ENCODE peak calls at places on chromosome 20, in nine cellular contexts. L is breast epithelium, V is A549, U is uterus, I is body of pancreas, D is testis, F is HCT116, A is tibial nerve, S is upper lobe of left lung. Q is an unnamed sample.

GRCh38 chr20:36097751-36098151 is 56.8 kb upstream of the EPB41L1 start:
- DNase-seq in L (no peak), V (no peak), U (no peak), I (no peak), D (no peak), F (no peak), A (no peak), S (no peak), Q (no peak)

GRCh38 chr20:33843854-33844253 is 32.7 kb downstream of the CHMP4B start:
- DNase-seq in L (no peak), V (no peak), U (no peak), I (peak), D (no peak), F (no peak), A (no peak), S (peak), Q (no peak)

GRCh38 chr20:5586720-5587119 is 163.5 kb upstream of the SHLD1 start:
- DNase-seq in L (no peak), V (no peak), U (no peak), I (no peak), D (no peak), F (no peak), A (no peak), S (no peak), Q (no peak)

GRCh38 chr20:38447251-38447661 is 12.1 kb upstream of the SNHG17 start:
- DNase-seq in L (no peak), V (no peak), U (no peak), I (no peak), D (no peak), F (no peak), A (no peak), S (no peak), Q (no peak)

GRCh38 chr20:39829255-39829654 is 859.8 kb downstream of the MAFB start:
- DNase-seq in L (no peak), V (no peak), U (no peak), I (no peak), D (no peak), F (no peak), A (no peak), S (no peak), Q (no peak)

GRCh38 chr20:33372993-33373441 is 28.3 kb downstream of the CDK5RAP1 start:
- DNase-seq in L (no peak), V (no peak), U (no peak), I (no peak), D (no peak), F (no peak), A (no peak), S (peak), Q (no peak)

GRCh38 chr20:59692139-59692538 is 87.8 kb downstream of the PHACTR3 start:
- DNase-seq in L (no peak), V (no peak), U (no peak), I (no peak), D (no peak), F (no peak), A (no peak), S (no peak), Q (no peak)

GRCh38 chr20:20411841-20412240 is 43.9 kb downstream of the INSM1 start:
- DNase-seq in L (no peak), V (no peak), U (no peak), I (no peak), D (no peak), F (no peak), A (no peak), S (no peak), Q (no peak)

GRCh38 chr20:58574014-58574413 is 58.8 kb upstream of the APCDD1L start:
- DNase-seq in L (no peak), V (no peak), U (no peak), I (no peak), D (no peak), F (no peak), A (no peak), S (peak), Q (no peak)

GRCh38 chr20:57388953-57389694 is 2.1 kb upstream of the RBM38 start:
- DNase-seq in L (no peak), V (no peak), U (peak), I (peak), D (peak), F (peak), A (peak), S (peak), Q (peak)

GRCh38 chr20:45363611-45364492 is 896 bp downstream of the SYS1 start:
- DNase-seq in L (no peak), V (no peak), U (no peak), I (no peak), D (peak), F (no peak), A (no peak), S (peak), Q (no peak)

GRCh38 chr20:35277531-35278395 is at the start of gene MMP24OS:
- DNase-seq in L (peak), V (peak), U (peak), I (peak), D (peak), F (peak), A (peak), S (peak), Q (peak)

GRCh38 chr20:9955646-9956045 is 79.1 kb upstream of the ANKEF1 start:
- DNase-seq in L (no peak), V (no peak), U (no peak), I (no peak), D (no peak), F (no peak), A (no peak), S (no peak), Q (no peak)

GRCh38 chr20:32858189-32858588 is 534 bp upstream of the EFCAB8 start:
- DNase-seq in L (no peak), V (no peak), U (no peak), I (no peak), D (no peak), F (no peak), A (no peak), S (no peak), Q (no peak)

GRCh38 chr20:14406495-14406894 is 69.1 kb upstream of the FLRT3 start:
- DNase-seq in L (no peak), V (peak), U (no peak), I (no peak), D (no peak), F (no peak), A (no peak), S (no peak), Q (no peak)

GRCh38 chr20:52494244-52494643 is 302.7 kb upstream of the ZFP64 start:
- DNase-seq in L (no peak), V (no peak), U (peak), I (peak), D (no peak), F (no peak), A (no peak), S (no peak), Q (no peak)

GRCh38 chr20:21019468-21019830 is 86.7 kb downstream of the LINC00237 start:
- DNase-seq in L (no peak), V (no peak), U (no peak), I (no peak), D (no peak), F (no peak), A (no peak), S (no peak), Q (no peak)

GRCh38 chr20:2283706-2284423 is 11.9 kb upstream of the TGM3 start:
- DNase-seq in L (no peak), V (no peak), U (no peak), I (peak), D (no peak), F (no peak), A (no peak), S (peak), Q (no peak)

GRCh38 chr20:46312075-46312944 is 4.0 kb upstream of the CDH22 start:
- DNase-seq in L (no peak), V (no peak), U (no peak), I (no peak), D (peak), F (no peak), A (no peak), S (no peak), Q (no peak)

GRCh38 chr20:47441774-47442150 is 59.9 kb upstream of the NCOA3 start:
- DNase-seq in L (no peak), V (no peak), U (no peak), I (no peak), D (no peak), F (no peak), A (no peak), S (no peak), Q (no peak)

GRCh38 chr20:1908191-1908590 is 13.0 kb downstream of the SIRPA start:
- DNase-seq in L (no peak), V (no peak), U (no peak), I (no peak), D (no peak), F (no peak), A (no peak), S (no peak), Q (no peak)

GRCh38 chr20:10375191-10375590 is 58.8 kb downstream of the MKKS start:
- DNase-seq in L (no peak), V (no peak), U (no peak), I (no peak), D (no peak), F (no peak), A (no peak), S (no peak), Q (no peak)

GRCh38 chr20:39631557-39631956 is 669.4 kb downstream of the DHX35 start:
- DNase-seq in L (no peak), V (no peak), U (no peak), I (no peak), D (no peak), F (no peak), A (no peak), S (no peak), Q (no peak)

GRCh38 chr20:45300961-45301360 is 5.7 kb upstream of the RBPJL start:
- DNase-seq in L (no peak), V (peak), U (no peak), I (no peak), D (no peak), F (peak), A (no peak), S (no peak), Q (no peak)

GRCh38 chr20:5784735-5785134 is 34.5 kb downstream of the SHLD1 start:
- DNase-seq in L (no peak), V (no peak), U (no peak), I (peak), D (no peak), F (no peak), A (no peak), S (peak), Q (no peak)

GRCh38 chr20:25012616-25013189 is 20.2 kb upstream of the APMAP start:
- DNase-seq in L (peak), V (no peak), U (no peak), I (peak), D (peak), F (no peak), A (no peak), S (peak), Q (no peak)

GRCh38 chr20:59120491-59120890 is 43.1 kb upstream of the ZNF831 start:
- DNase-seq in L (no peak), V (no peak), U (no peak), I (no peak), D (no peak), F (no peak), A (no peak), S (no peak), Q (no peak)

GRCh38 chr20:5919634-5920544 is 30.4 kb downstream of the TRMT6 start:
- DNase-seq in L (no peak), V (no peak), U (no peak), I (no peak), D (no peak), F (no peak), A (no peak), S (no peak), Q (no peak)

GRCh38 chr20:56094228-56094627 is 88.9 kb upstream of the CBLN4 start:
- DNase-seq in L (no peak), V (no peak), U (no peak), I (no peak), D (no peak), F (no peak), A (no peak), S (no peak), Q (no peak)

GRCh38 chr20:5710551-5710950 is 39.6 kb upstream of the SHLD1 start:
- DNase-seq in L (no peak), V (no peak), U (no peak), I (no peak), D (no peak), F (no peak), A (no peak), S (no peak), Q (no peak)

GRCh38 chr20:13236990-13237720 is 16.1 kb downstream of the ISM1 start:
- DNase-seq in L (no peak), V (no peak), U (no peak), I (no peak), D (no peak), F (no peak), A (no peak), S (no peak), Q (no peak)

DNA sequence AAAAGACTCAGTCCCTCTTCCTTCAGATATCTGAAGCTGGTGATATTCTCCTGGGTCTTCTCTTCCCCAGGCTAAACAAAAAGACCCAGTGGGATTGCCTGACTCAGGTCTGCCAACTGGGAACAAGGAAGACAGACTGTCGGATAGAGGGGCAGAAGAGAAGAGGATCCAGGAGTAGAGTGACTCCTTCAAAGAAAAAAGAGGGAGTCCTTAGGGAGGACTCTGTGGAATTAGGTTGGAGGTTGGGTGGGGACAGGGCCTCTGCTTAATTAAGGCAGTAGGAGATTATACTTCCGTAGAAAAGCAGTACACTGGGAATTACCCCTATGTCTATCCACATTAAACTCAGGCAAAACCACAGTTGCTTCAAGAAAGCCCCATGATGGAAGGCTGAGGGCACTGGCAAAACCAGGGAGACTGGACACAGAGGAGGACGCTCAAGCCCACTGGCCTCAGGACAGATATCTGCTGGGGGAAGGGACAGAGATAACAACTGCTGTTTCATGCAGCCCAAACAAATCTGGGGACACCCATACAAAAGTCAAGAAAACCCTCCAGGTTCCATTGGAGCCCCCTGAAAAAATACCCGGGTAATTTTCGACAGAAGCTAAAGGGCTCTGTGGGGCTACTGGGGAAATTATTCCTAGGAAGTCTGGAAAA is 5.7 kb downstream of the BCL2L1 start:
- DNase-seq in L (no peak), V (no peak), U (no peak), I (no peak), D (no peak), F (no peak), A (no peak), S (no peak), Q (no peak)
- H3K27ac ChIP-seq in L (peak), V (peak), U (peak), I (peak), D (peak), F (peak), A (peak), S (peak), Q (peak)

DNA sequence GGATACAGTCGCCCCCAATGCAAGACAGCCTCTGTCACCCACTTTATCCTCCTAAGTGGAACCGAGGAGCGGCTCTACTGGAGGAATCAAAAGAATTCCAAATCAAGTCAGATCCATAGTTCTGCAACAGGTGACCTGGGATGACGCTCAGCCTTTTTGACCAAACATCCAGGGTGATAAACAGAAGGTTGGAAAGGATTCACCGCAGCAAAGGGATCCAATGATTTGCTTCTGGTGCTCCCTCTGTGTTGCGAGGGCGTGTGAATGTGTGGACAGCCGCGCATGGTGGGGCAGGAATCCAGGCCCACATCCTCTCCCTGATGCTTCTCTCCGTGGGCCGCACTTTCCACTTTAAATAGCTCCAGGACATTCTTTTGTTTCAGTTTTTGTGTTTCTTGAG is 116.8 kb upstream of the CDH4 start:
- DNase-seq in L (no peak), V (no peak), U (no peak), I (no peak), D (no peak), F (no peak), A (no peak), S (no peak), Q (no peak)
- TF ChIP-seq POLR2A in L (no peak), V (no peak), U (no peak), I (no peak), D (no peak), F (no peak), A (no peak), S (no peak), Q (no peak)

GRCh38 chr20:63709149-63709527 is 1.3 kb downstream of the ZGPAT start:
- DNase-seq in L (no peak), V (no peak), U (no peak), I (no peak), D (no peak), F (no peak), A (no peak), S (no peak), Q (no peak)
- H3K27ac ChIP-seq in L (no peak), V (no peak), U (no peak), I (no peak), D (no peak), F (no peak), A (no peak), S (no peak), Q (no peak)

GRCh38 chr20:50144362-50144761 is 9.2 kb downstream of the PEDS1 start:
- DNase-seq in L (no peak), V (peak), U (peak), I (peak), D (no peak), F (no peak), A (peak), S (peak), Q (peak)

GRCh38 chr20:50146214-50146613 is 7.3 kb downstream of the PEDS1 start:
- DNase-seq in L (no peak), V (no peak), U (no peak), I (no peak), D (no peak), F (no peak), A (no peak), S (no peak), Q (no peak)

GRCh38 chr20:50142812-50143211 is 10.7 kb downstream of the PEDS1 start:
- DNase-seq in L (no peak), V (no peak), U (no peak), I (no peak), D (no peak), F (no peak), A (no peak), S (no peak), Q (no peak)

GRCh38 chr20:50149481-50150254 is 3.9 kb downstream of the PEDS1 start:
- DNase-seq in L (no peak), V (no peak), U (no peak), I (peak), D (no peak), F (no peak), A (no peak), S (no peak), Q (no peak)

DNA sequence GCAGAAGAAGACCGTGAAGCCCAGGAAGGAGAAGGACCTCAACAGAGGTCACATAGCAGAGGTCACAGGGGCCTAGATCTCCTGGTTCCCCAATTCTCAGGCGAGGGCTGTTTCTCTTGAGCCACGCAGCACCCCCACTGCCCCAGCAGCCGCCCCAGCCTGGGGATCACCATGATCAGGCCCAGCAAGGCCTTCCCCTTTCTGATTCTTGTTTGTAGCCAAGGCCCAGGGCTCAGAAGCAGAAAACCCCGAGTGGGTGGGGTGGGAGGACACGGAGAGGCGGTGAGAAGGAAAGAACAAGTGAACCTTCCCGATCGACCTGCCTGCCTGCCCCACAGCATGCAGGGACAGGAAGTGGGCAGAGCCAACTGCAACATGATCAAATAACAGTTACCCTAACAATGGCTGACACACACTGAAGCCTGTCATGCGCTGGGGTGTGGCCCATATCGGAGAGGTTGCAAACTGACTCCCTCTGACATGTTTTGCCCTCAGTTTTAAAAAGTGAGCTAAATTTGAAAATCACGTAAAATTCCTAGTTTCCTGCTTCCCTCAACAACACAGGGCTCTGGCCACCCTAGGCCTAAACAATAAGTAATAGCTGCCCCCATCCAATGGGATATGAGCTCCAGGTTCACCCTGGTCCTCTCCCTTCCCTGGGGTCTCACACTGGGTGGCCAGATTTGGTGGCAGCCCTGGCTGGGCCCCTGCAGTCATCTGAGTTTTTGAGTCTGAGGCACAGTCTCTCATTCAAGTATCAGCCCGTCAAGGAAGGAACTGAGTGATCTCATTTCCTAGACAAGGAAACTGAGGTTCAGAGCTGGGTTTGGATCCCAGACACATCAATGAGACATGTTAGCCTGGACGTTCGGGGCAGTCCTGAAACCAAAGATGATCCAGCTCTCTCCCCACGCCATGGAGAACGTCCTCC is 6.5 kb downstream of the PEDS1 start:
- DNase-seq in L (no peak), V (no peak), U (no peak), I (peak), D (no peak), F (no peak), A (no peak), S (peak), Q (no peak)
- TF ChIP-seq POLR2A in L (no peak), V (no peak), U (no peak), I (no peak), D (no peak), F (no peak), A (no peak), S (no peak), Q (no peak)

GRCh38 chr20:3768342-3769130 is 983 bp upstream of the ADISSP start:
- DNase-seq in L (peak), V (peak), U (peak), I (peak), D (peak), F (peak), A (peak), S (peak), Q (peak)

GRCh38 chr20:3766381-3766780 is 1.2 kb downstream of the ADISSP start:
- DNase-seq in L (no peak), V (no peak), U (no peak), I (no peak), D (no peak), F (no peak), A (no peak), S (no peak), Q (peak)

GRCh38 chr20:3765171-3765887 is 2.2 kb downstream of the ADISSP start:
- DNase-seq in L (no peak), V (no peak), U (no peak), I (no peak), D (no peak), F (no peak), A (no peak), S (no peak), Q (peak)

GRCh38 chr20:3767434-3768341 is at the start of gene ADISSP:
- DNase-seq in L (peak), V (peak), U (peak), I (peak), D (peak), F (peak), A (peak), S (peak), Q (peak)

DNA sequence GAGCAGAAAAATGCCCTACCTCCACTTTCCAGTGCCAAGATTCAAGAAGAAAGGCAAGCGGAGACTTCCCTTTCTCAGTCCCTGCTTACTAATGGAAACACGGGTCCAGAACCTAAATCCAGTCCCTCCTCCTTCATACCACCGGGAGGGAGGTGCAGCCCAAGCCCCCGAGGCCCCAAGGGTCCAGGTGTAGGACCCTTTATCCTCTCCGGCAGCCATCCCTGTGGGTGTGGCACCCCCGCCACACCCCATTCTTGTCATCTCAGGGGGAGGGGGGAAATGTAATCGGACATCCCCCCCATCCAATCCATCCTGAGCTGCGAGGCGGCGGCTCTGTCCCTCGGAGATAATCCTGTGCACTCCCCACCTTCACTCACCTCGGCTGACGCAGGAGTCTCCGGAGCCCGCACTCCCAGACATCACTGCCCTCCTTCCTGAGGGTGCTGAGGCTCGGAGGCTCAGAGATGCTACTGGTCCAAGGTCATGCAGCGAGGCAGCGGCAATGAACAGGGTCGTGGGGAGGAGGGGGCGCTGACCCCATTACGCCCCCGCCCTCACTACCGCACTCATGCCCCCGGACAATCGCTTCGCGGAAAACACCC is 620 bp downstream of the ADISSP start:
- DNase-seq in L (no peak), V (no peak), U (no peak), I (no peak), D (no peak), F (no peak), A (no peak), S (no peak), Q (peak)
- H3K27ac ChIP-seq in L (peak), V (peak), U (peak), I (no peak), D (no peak), F (peak), A (peak), S (peak), Q (peak)

Q was measured in heart left ventricle.